ENCODE peak calls at places on chromosome 5, in eight cellular contexts. One of them, this sample, is unnamed.

GRCh38 chr5:79464695-79465332 is 49.1 kb downstream of the HOMER1 start:
- DNase-seq in choroid plexus epithelial cell: peak; percentile 59
- DNase-seq in AG10803: peak; percentile 46
- DNase-seq in tibial artery: no peak
- DNase-seq in adipocyte: peak; percentile 74
- DNase-seq in cardiac muscle cell: peak; percentile 52
- DNase-seq in pancreas: no peak
- DNase-seq in uterus: no peak
- DNase-seq in this sample: peak; percentile 41

GRCh38 chr5:171601266-171601881 is 181.9 kb downstream of the FGF18 start:
- DNase-seq in choroid plexus epithelial cell: no peak
- DNase-seq in AG10803: no peak
- DNase-seq in tibial artery: no peak
- DNase-seq in adipocyte: no peak
- DNase-seq in cardiac muscle cell: no peak
- DNase-seq in pancreas: no peak
- DNase-seq in uterus: no peak
- DNase-seq in this sample: no peak

GRCh38 chr5:148663509-148663908 is 9.2 kb upstream of the HTR4 start:
- DNase-seq in choroid plexus epithelial cell: no peak
- DNase-seq in AG10803: no peak
- DNase-seq in tibial artery: no peak
- DNase-seq in adipocyte: no peak
- DNase-seq in cardiac muscle cell: no peak
- DNase-seq in pancreas: no peak
- DNase-seq in uterus: no peak
- DNase-seq in this sample: no peak

GRCh38 chr5:10760033-10760975 is 730 bp downstream of the DAP start:
- DNase-seq in choroid plexus epithelial cell: peak; percentile 53
- DNase-seq in AG10803: peak; percentile 55
- DNase-seq in tibial artery: peak; percentile 53
- DNase-seq in adipocyte: peak; percentile 83
- DNase-seq in cardiac muscle cell: peak; percentile 64
- DNase-seq in pancreas: no peak
- DNase-seq in uterus: peak; percentile 46
- DNase-seq in this sample: peak; percentile 71

GRCh38 chr5:9502435-9502834 is 43.4 kb downstream of the SEMA5A start:
- DNase-seq in choroid plexus epithelial cell: no peak
- DNase-seq in AG10803: no peak
- DNase-seq in tibial artery: no peak
- DNase-seq in adipocyte: no peak
- DNase-seq in cardiac muscle cell: no peak
- DNase-seq in pancreas: no peak
- DNase-seq in uterus: no peak
- DNase-seq in this sample: no peak

GRCh38 chr5:110179291-110179690 is 489.6 kb downstream of the MAN2A1 start:
- DNase-seq in choroid plexus epithelial cell: peak; percentile 34
- DNase-seq in AG10803: no peak
- DNase-seq in tibial artery: no peak
- DNase-seq in adipocyte: no peak
- DNase-seq in cardiac muscle cell: no peak
- DNase-seq in pancreas: no peak
- DNase-seq in uterus: no peak
- DNase-seq in this sample: no peak

GRCh38 chr5:112491257-112491656 is 72.2 kb upstream of the EPB41L4A start:
- DNase-seq in choroid plexus epithelial cell: peak; percentile 3
- DNase-seq in AG10803: peak; percentile 2
- DNase-seq in tibial artery: no peak
- DNase-seq in adipocyte: no peak
- DNase-seq in cardiac muscle cell: no peak
- DNase-seq in pancreas: no peak
- DNase-seq in uterus: no peak
- DNase-seq in this sample: no peak

GRCh38 chr5:169641253-169641652 is 4.2 kb downstream of the DOCK2 start:
- DNase-seq in choroid plexus epithelial cell: peak; percentile 37
- DNase-seq in AG10803: peak; percentile 42
- DNase-seq in tibial artery: no peak
- DNase-seq in adipocyte: peak; percentile 48
- DNase-seq in cardiac muscle cell: peak; percentile 43
- DNase-seq in pancreas: no peak
- DNase-seq in uterus: no peak
- DNase-seq in this sample: peak; percentile 18

GRCh38 chr5:6829150-6829784 is 116.0 kb downstream of the TENT4A start:
- DNase-seq in choroid plexus epithelial cell: no peak
- DNase-seq in AG10803: peak; percentile 31
- DNase-seq in tibial artery: no peak
- DNase-seq in adipocyte: no peak
- DNase-seq in cardiac muscle cell: no peak
- DNase-seq in pancreas: no peak
- DNase-seq in uterus: no peak
- DNase-seq in this sample: no peak

GRCh38 chr5:131264453-131265200 is 774 bp downstream of the CDC42SE2 start:
- DNase-seq in choroid plexus epithelial cell: peak; percentile 48
- DNase-seq in AG10803: no peak
- DNase-seq in tibial artery: no peak
- DNase-seq in adipocyte: peak; percentile 63
- DNase-seq in cardiac muscle cell: peak; percentile 43
- DNase-seq in pancreas: peak; percentile 71
- DNase-seq in uterus: peak; percentile 20
- DNase-seq in this sample: peak; percentile 43

GRCh38 chr5:5560016-5560415 is 137.5 kb downstream of the ICE1 start:
- DNase-seq in choroid plexus epithelial cell: no peak
- DNase-seq in AG10803: no peak
- DNase-seq in tibial artery: no peak
- DNase-seq in adipocyte: no peak
- DNase-seq in cardiac muscle cell: no peak
- DNase-seq in pancreas: no peak
- DNase-seq in uterus: no peak
- DNase-seq in this sample: no peak

GRCh38 chr5:148884339-148885020 is 58.1 kb downstream of the ADRB2 start:
- DNase-seq in choroid plexus epithelial cell: no peak
- DNase-seq in AG10803: no peak
- DNase-seq in tibial artery: no peak
- DNase-seq in adipocyte: no peak
- DNase-seq in cardiac muscle cell: no peak
- DNase-seq in pancreas: no peak
- DNase-seq in uterus: no peak
- DNase-seq in this sample: no peak

GRCh38 chr5:126508251-126508961 is 85.2 kb downstream of the GRAMD2B start:
- DNase-seq in choroid plexus epithelial cell: peak; percentile 71
- DNase-seq in AG10803: no peak
- DNase-seq in tibial artery: no peak
- DNase-seq in adipocyte: no peak
- DNase-seq in cardiac muscle cell: no peak
- DNase-seq in pancreas: no peak
- DNase-seq in uterus: no peak
- DNase-seq in this sample: peak; percentile 48

GRCh38 chr5:31531543-31531887 is 378 bp downstream of the DROSHA start:
- DNase-seq in choroid plexus epithelial cell: peak; percentile 42
- DNase-seq in AG10803: peak; percentile 8
- DNase-seq in tibial artery: no peak
- DNase-seq in adipocyte: peak; percentile 63
- DNase-seq in cardiac muscle cell: peak; percentile 26
- DNase-seq in pancreas: peak; percentile 61
- DNase-seq in uterus: no peak
- DNase-seq in this sample: peak; percentile 7

GRCh38 chr5:131973089-131973712 is 27.7 kb upstream of the MEIKIN start:
- DNase-seq in choroid plexus epithelial cell: no peak
- DNase-seq in AG10803: no peak
- DNase-seq in tibial artery: no peak
- DNase-seq in adipocyte: no peak
- DNase-seq in cardiac muscle cell: no peak
- DNase-seq in pancreas: no peak
- DNase-seq in uterus: no peak
- DNase-seq in this sample: no peak

GRCh38 chr5:104273725-104274124 is 711.1 kb upstream of the NUDT12 start:
- DNase-seq in choroid plexus epithelial cell: no peak
- DNase-seq in AG10803: no peak
- DNase-seq in tibial artery: no peak
- DNase-seq in adipocyte: no peak
- DNase-seq in cardiac muscle cell: no peak
- DNase-seq in pancreas: no peak
- DNase-seq in uterus: no peak
- DNase-seq in this sample: no peak
- H3K4me3 ChIP-seq in choroid plexus epithelial cell: no peak overlapping the region
- H3K4me3 ChIP-seq in AG10803: no peak overlapping the region
- H3K4me3 ChIP-seq in tibial artery: no peak overlapping the region
- H3K4me3 ChIP-seq in adipocyte: no peak overlapping the region
- H3K4me3 ChIP-seq in cardiac muscle cell: no peak overlapping the region
- H3K4me3 ChIP-seq in pancreas: no peak overlapping the region
- H3K4me3 ChIP-seq in uterus: no peak overlapping the region
- H3K4me3 ChIP-seq in this sample: no peak overlapping the region

GRCh38 chr5:88877826-88878225 is 5.2 kb downstream of the MEF2C start:
- DNase-seq in choroid plexus epithelial cell: peak; percentile 81
- DNase-seq in AG10803: peak; percentile 59
- DNase-seq in tibial artery: no peak
- DNase-seq in adipocyte: no peak
- DNase-seq in cardiac muscle cell: peak; percentile 57
- DNase-seq in pancreas: no peak
- DNase-seq in uterus: no peak
- DNase-seq in this sample: peak; percentile 11
- H3K4me3 ChIP-seq in choroid plexus epithelial cell: no peak overlapping the region
- H3K4me3 ChIP-seq in AG10803: no peak overlapping the region
- H3K4me3 ChIP-seq in tibial artery: peak overlapping the region; percentile 60
- H3K4me3 ChIP-seq in adipocyte: no peak overlapping the region
- H3K4me3 ChIP-seq in cardiac muscle cell: no peak overlapping the region
- H3K4me3 ChIP-seq in pancreas: no peak overlapping the region
- H3K4me3 ChIP-seq in uterus: no peak overlapping the region
- H3K4me3 ChIP-seq in this sample: no peak overlapping the region

GRCh38 chr5:1501372-1502045 is 22.3 kb downstream of the LPCAT1 start:
- DNase-seq in choroid plexus epithelial cell: no peak
- DNase-seq in AG10803: no peak
- DNase-seq in tibial artery: no peak
- DNase-seq in adipocyte: no peak
- DNase-seq in cardiac muscle cell: no peak
- DNase-seq in pancreas: no peak
- DNase-seq in uterus: no peak
- DNase-seq in this sample: no peak

GRCh38 chr5:1500411-1501091 is 23.2 kb downstream of the LPCAT1 start:
- DNase-seq in choroid plexus epithelial cell: no peak
- DNase-seq in AG10803: no peak
- DNase-seq in tibial artery: peak; percentile 65
- DNase-seq in adipocyte: no peak
- DNase-seq in cardiac muscle cell: peak; percentile 75
- DNase-seq in pancreas: no peak
- DNase-seq in uterus: peak; percentile 68
- DNase-seq in this sample: no peak

GRCh38 chr5:1503301-1504243 is 20.2 kb downstream of the LPCAT1 start:
- DNase-seq in choroid plexus epithelial cell: no peak
- DNase-seq in AG10803: no peak
- DNase-seq in tibial artery: peak; percentile 74
- DNase-seq in adipocyte: no peak
- DNase-seq in cardiac muscle cell: peak; percentile 76
- DNase-seq in pancreas: no peak
- DNase-seq in uterus: no peak
- DNase-seq in this sample: peak; percentile 32

GRCh38 chr5:1502737-1503120 is 21.0 kb downstream of the LPCAT1 start:
- DNase-seq in choroid plexus epithelial cell: no peak
- DNase-seq in AG10803: no peak
- DNase-seq in tibial artery: no peak
- DNase-seq in adipocyte: no peak
- DNase-seq in cardiac muscle cell: no peak
- DNase-seq in pancreas: no peak
- DNase-seq in uterus: no peak
- DNase-seq in this sample: no peak

GRCh38 chr5:1502046-1502736 is 21.6 kb downstream of the LPCAT1 start:
- DNase-seq in choroid plexus epithelial cell: no peak
- DNase-seq in AG10803: no peak
- DNase-seq in tibial artery: peak; percentile 58
- DNase-seq in adipocyte: no peak
- DNase-seq in cardiac muscle cell: no peak
- DNase-seq in pancreas: no peak
- DNase-seq in uterus: no peak
- DNase-seq in this sample: peak; percentile 46
- H3K4me3 ChIP-seq in choroid plexus epithelial cell: no peak overlapping the region
- H3K4me3 ChIP-seq in AG10803: no peak overlapping the region
- H3K4me3 ChIP-seq in tibial artery: no peak overlapping the region
- H3K4me3 ChIP-seq in adipocyte: no peak overlapping the region
- H3K4me3 ChIP-seq in cardiac muscle cell: no peak overlapping the region
- H3K4me3 ChIP-seq in pancreas: no peak overlapping the region
- H3K4me3 ChIP-seq in uterus: no peak overlapping the region
- H3K4me3 ChIP-seq in this sample: no peak overlapping the region

GRCh38 chr5:41508186-41508585 is 2.2 kb downstream of the PLCXD3 start:
- DNase-seq in choroid plexus epithelial cell: no peak
- DNase-seq in AG10803: no peak
- DNase-seq in tibial artery: no peak
- DNase-seq in adipocyte: peak; percentile 5
- DNase-seq in cardiac muscle cell: no peak
- DNase-seq in pancreas: no peak
- DNase-seq in uterus: no peak
- DNase-seq in this sample: no peak

GRCh38 chr5:41508696-41509398 is 1.6 kb downstream of the PLCXD3 start:
- DNase-seq in choroid plexus epithelial cell: no peak
- DNase-seq in AG10803: no peak
- DNase-seq in tibial artery: no peak
- DNase-seq in adipocyte: peak; percentile 4
- DNase-seq in cardiac muscle cell: no peak
- DNase-seq in pancreas: no peak
- DNase-seq in uterus: no peak
- DNase-seq in this sample: no peak

GRCh38 chr5:41510176-41510831 is at the start of gene PLCXD3:
- DNase-seq in choroid plexus epithelial cell: no peak
- DNase-seq in AG10803: no peak
- DNase-seq in tibial artery: peak; percentile 28
- DNase-seq in adipocyte: peak; percentile 34
- DNase-seq in cardiac muscle cell: peak; percentile 67
- DNase-seq in pancreas: peak; percentile 71
- DNase-seq in uterus: no peak
- DNase-seq in this sample: no peak

GRCh38 chr5:41511241-41511640 is 840 bp upstream of the PLCXD3 start:
- DNase-seq in choroid plexus epithelial cell: no peak
- DNase-seq in AG10803: no peak
- DNase-seq in tibial artery: no peak
- DNase-seq in adipocyte: no peak
- DNase-seq in cardiac muscle cell: no peak
- DNase-seq in pancreas: no peak
- DNase-seq in uterus: no peak
- DNase-seq in this sample: no peak

DNA sequence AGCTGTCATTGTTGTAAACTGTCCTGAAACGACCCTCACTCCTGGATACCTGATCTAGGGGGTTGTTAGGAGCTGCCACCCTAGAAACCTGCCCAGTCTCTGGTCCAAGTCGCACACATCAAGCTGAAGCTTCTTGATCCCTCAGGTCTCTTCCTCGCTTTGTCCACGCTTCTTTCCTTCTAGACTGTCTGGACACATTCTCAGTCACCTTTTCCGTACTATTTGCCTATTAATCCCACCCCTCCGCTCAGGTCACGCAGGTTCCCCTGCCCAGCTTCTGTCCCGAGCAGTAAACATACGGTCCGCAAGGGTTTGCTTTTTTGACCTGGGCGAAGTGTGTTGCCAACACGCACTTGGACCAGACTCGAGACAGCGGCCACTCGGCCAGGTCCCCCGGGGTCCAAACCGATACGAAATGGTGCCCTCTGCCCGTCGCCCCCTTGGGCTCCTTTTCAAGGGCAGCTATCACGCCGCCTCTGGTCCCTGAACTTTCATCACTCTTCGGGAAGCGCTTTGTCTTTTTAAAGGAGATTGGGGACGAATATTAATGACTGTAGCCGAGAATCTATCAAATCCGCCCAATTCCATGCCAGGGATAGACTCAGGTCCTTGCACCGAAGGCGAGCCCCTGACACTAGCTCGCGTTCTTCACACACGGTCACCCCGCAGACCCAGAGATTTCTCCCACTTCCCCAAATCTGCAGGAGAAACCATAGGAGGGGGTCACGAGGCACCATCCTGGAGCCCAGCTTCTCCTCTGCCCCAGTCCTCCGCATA is 814 bp downstream of the PLCXD3 start:
- DNase-seq in choroid plexus epithelial cell: no peak
- DNase-seq in AG10803: no peak
- DNase-seq in tibial artery: no peak
- DNase-seq in adipocyte: no peak
- DNase-seq in cardiac muscle cell: no peak
- DNase-seq in pancreas: peak; percentile 55
- DNase-seq in uterus: no peak
- DNase-seq in this sample: no peak
- H3K4me3 ChIP-seq in choroid plexus epithelial cell: peak overlapping the region; percentile 36
- H3K4me3 ChIP-seq in AG10803: no peak overlapping the region
- H3K4me3 ChIP-seq in tibial artery: peak overlapping the region; percentile 53
- H3K4me3 ChIP-seq in adipocyte: peak overlapping the region; percentile 86
- H3K4me3 ChIP-seq in cardiac muscle cell: peak overlapping the region; percentile 68
- H3K4me3 ChIP-seq in pancreas: peak overlapping the region; percentile 33
- H3K4me3 ChIP-seq in uterus: peak overlapping the region; percentile 15
- H3K4me3 ChIP-seq in this sample: peak overlapping the region; percentile 32